ENCODE peak calls at places on chromosomes 7 and 10, in ten cellular contexts. E is PC-9, W is PC-3, C is astrocyte, G is MM.1S, R is mammary epithelial cell, Z is HCT116, A is DND-41, P is H9, U is GM23248. D is an unnamed sample. For H4K20me1, the result is how much of the 10 kb centered on the place peaks cover.

GRCh38 chr10:119543814-119544642 is 1.5 kb upstream of the RGS10 start:
- DNase-seq in A (no peak), C (peak), Z (no peak), U (peak), P (no peak), R (no peak), W (no peak), E (no peak), G (no peak), D (no peak)

GRCh38 chr7:20834656-20835055 is 48.0 kb upstream of the SP8 start:
- DNase-seq in U (peak), E (no peak), Z (no peak), W (peak), C (no peak), A (no peak), G (no peak), P (no peak), R (no peak), D (peak)

GRCh38 chr10:11854301-11854700 is 31.1 kb downstream of the PROSER2 start:
- DNase-seq in R (no peak), E (no peak), W (no peak), Z (no peak), A (no peak), G (no peak), P (no peak), C (no peak), U (no peak), D (no peak)

GRCh38 chr7:117759950-117760640 is 113.1 kb downstream of the CTTNBP2 start:
- DNase-seq in Z (no peak), A (no peak), W (no peak), R (no peak), C (peak), U (peak), E (no peak), P (no peak), G (no peak), D (no peak)

GRCh38 chr7:2015251-2015871 is 217.4 kb downstream of the MAD1L1 start:
- DNase-seq in P (peak), W (no peak), E (no peak), C (no peak), R (no peak), U (no peak), G (no peak), Z (no peak), A (no peak), D (no peak)

GRCh38 chr7:43764807-43765491 is 6.5 kb downstream of the BLVRA start:
- DNase-seq in G (no peak), E (peak), R (peak), W (peak), P (no peak), Z (no peak), U (peak), C (peak), A (no peak), D (no peak)

GRCh38 chr7:91424372-91424771 is 160.1 kb downstream of the FZD1 start:
- DNase-seq in P (peak), E (no peak), W (no peak), C (no peak), G (no peak), Z (no peak), R (no peak), A (no peak), U (no peak), D (peak)

GRCh38 chr7:143456992-143457793 is 13.9 kb downstream of the TAS2R60 start:
- DNase-seq in E (no peak), W (peak), P (no peak), G (no peak), R (no peak), U (peak), A (no peak), C (peak), Z (no peak), D (no peak)

GRCh38 chr7:142671506-142671905 is 77.8 kb upstream of the PRSS1 start:
- DNase-seq in P (no peak), E (no peak), C (no peak), A (no peak), Z (no peak), U (no peak), G (peak), W (no peak), R (no peak), D (no peak)

GRCh38 chr7:131600578-131600977 is 44.1 kb upstream of the PODXL start:
- DNase-seq in Z (no peak), C (peak), U (peak), R (no peak), W (no peak), P (no peak), E (no peak), A (no peak), G (no peak), D (no peak)

GRCh38 chr10:118764195-118764594 is 9.4 kb upstream of the CACUL1 start:
- DNase-seq in G (no peak), W (no peak), U (peak), A (no peak), P (no peak), E (no peak), R (no peak), C (no peak), Z (no peak), D (no peak)

GRCh38 chr10:91339729-91340128 is 70.4 kb upstream of the HECTD2 start:
- DNase-seq in A (peak), G (no peak), Z (no peak), U (no peak), E (no peak), C (no peak), W (no peak), R (no peak), P (no peak), D (no peak)

GRCh38 chr10:116098411-116099019 is 174.5 kb downstream of the GFRA1 start:
- DNase-seq in U (peak), C (no peak), W (no peak), R (no peak), G (no peak), P (no peak), E (no peak), A (no peak), Z (no peak), D (no peak)

GRCh38 chr10:28839600-28840007 is 162.3 kb downstream of the BAMBI start:
- DNase-seq in R (no peak), Z (peak), U (no peak), A (no peak), C (peak), E (no peak), P (no peak), G (no peak), W (no peak), D (no peak)

GRCh38 chr7:129950191-129950940 is 2.4 kb downstream of the UBE2H start:
- DNase-seq in A (no peak), U (peak), E (no peak), Z (no peak), C (no peak), G (peak), R (peak), W (no peak), P (no peak), D (peak)

GRCh38 chr10:72062341-72062740 is 26.0 kb downstream of the SPOCK2 start:
- DNase-seq in R (no peak), G (no peak), W (no peak), U (no peak), E (no peak), Z (no peak), C (no peak), A (no peak), P (no peak), D (no peak)

GRCh38 chr10:93465806-93466675 is 16.1 kb downstream of the MYOF start:
- DNase-seq in W (peak), A (no peak), G (no peak), R (peak), P (no peak), E (peak), C (peak), U (peak), Z (peak), D (no peak)

GRCh38 chr7:100773491-100773890 is 40.1 kb downstream of the ZAN start:
- DNase-seq in Z (no peak), P (no peak), U (no peak), C (no peak), G (no peak), A (no peak), W (no peak), R (no peak), E (no peak), D (no peak)

GRCh38 chr10:95480102-95480900 is 80.9 kb downstream of the SORBS1 start:
- DNase-seq in E (no peak), G (no peak), W (no peak), A (no peak), Z (no peak), R (no peak), C (no peak), U (peak), P (no peak), D (no peak)

GRCh38 chr10:87692956-87693484 is 33.3 kb downstream of the PAPSS2 start:
- DNase-seq in Z (no peak), A (no peak), P (no peak), E (no peak), W (no peak), R (no peak), G (no peak), C (no peak), U (no peak), D (no peak)

GRCh38 chr10:8095962-8096361 is 41.5 kb downstream of the GATA3 start:
- DNase-seq in C (no peak), G (no peak), P (no peak), E (no peak), A (peak), U (no peak), W (no peak), R (no peak), Z (no peak), D (no peak)

GRCh38 chr7:95491634-95492314 is 6.0 kb downstream of the ASB4 start:
- DNase-seq in A (no peak), E (peak), Z (peak), G (no peak), R (peak), C (peak), P (peak), W (peak), U (no peak), D (no peak)

GRCh38 chr7:9231683-9232082 is 798.3 kb downstream of the NXPH1 start:
- DNase-seq in P (no peak), U (no peak), E (no peak), R (no peak), Z (no peak), W (no peak), G (no peak), C (no peak), A (no peak), D (no peak)

GRCh38 chr7:4550117-4550516 is 132.0 kb upstream of the FOXK1 start:
- DNase-seq in E (no peak), C (no peak), Z (no peak), U (no peak), R (no peak), P (no peak), G (no peak), A (no peak), W (no peak), D (no peak)

GRCh38 chr7:125773113-125773800 is 843.6 kb upstream of the POT1 start:
- DNase-seq in E (no peak), R (no peak), P (peak), U (no peak), G (no peak), W (no peak), Z (no peak), A (no peak), C (no peak), D (no peak)

GRCh38 chr10:91162495-91163268 is 57.8 kb upstream of the PCGF5 start:
- DNase-seq in E (peak), U (peak), Z (no peak), A (peak), P (peak), R (peak), G (peak), W (peak), C (peak), D (peak)

GRCh38 chr10:91596821-91597396 is 36.0 kb downstream of the PPP1R3C start:
- DNase-seq in W (peak), Z (no peak), R (peak), U (peak), P (no peak), C (peak), G (no peak), A (no peak), E (no peak), D (no peak)

GRCh38 chr7:90825779-90826178 is 229.7 kb downstream of the CDK14 start:
- DNase-seq in U (peak), P (no peak), A (no peak), W (peak), R (peak), E (no peak), C (peak), Z (no peak), G (no peak), D (no peak)

GRCh38 chr10:35005868-35006267 is 84.3 kb downstream of the CUL2 start:
- DNase-seq in E (peak), Z (no peak), G (no peak), R (peak), P (no peak), A (no peak), U (peak), C (peak), W (peak), D (no peak)

GRCh38 chr10:60536529-60537114 is 146.9 kb upstream of the ANK3 start:
- DNase-seq in C (peak), E (no peak), Z (peak), A (no peak), U (peak), R (peak), P (no peak), G (no peak), W (peak), D (no peak)

GRCh38 chr7:147436718-147437117 is 1153.8 kb upstream of the C7orf33 start:
- DNase-seq in Z (no peak), C (no peak), W (no peak), E (no peak), P (no peak), R (no peak), U (no peak), G (no peak), A (no peak), D (no peak)

GRCh38 chr7:139995034-139995915 is 67.5 kb downstream of the PARP12 start:
- DNase-seq in G (no peak), Z (no peak), U (peak), W (peak), P (no peak), E (no peak), C (peak), R (no peak), A (no peak), D (no peak)

GRCh38 chr10:23322082-23322481 is 22.5 kb downstream of the C10orf67 start:
- DNase-seq in G (no peak), P (no peak), Z (no peak), E (no peak), A (no peak), U (no peak), R (no peak), W (no peak), C (no peak), D (no peak)

GRCh38 chr10:73647211-73647874 is 6.1 kb upstream of the MYOZ1 start:
- DNase-seq in P (peak), A (no peak), U (peak), Z (no peak), W (no peak), R (no peak), C (no peak), E (peak), G (no peak), D (no peak)

GRCh38 chr10:62075414-62075813 is 173.9 kb downstream of the ARID5B start:
- DNase-seq in C (no peak), A (no peak), G (no peak), R (no peak), E (no peak), W (no peak), Z (no peak), P (no peak), U (no peak), D (no peak)

DNA sequence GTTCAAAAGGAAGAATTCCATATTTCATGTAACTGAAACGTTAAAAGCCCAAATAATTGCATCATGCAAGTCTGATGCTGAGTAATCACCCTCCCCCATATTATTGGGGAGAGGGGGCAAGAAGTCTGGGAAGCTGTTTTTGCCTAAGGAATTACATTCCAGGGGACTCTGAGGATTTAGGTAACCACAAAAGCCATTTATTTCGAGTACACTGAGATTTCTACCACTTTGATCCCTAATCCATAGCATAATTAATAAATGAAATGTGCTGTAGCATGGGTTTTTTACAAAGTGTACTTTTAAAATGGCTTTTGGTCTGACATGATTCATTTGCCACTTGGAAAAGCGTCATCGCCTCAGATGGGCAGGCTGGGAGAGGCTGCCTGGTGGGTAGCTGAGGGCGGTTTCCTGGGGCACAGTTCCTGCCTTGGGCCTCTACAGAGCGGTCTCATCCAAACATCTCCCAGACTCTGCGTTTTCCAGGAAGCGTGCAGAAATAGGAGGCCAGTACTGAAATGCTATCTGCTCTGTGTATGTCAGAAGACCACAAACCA is 106.5 kb downstream of the TCF7L2 start:
- DNase-seq in A (no peak), W (no peak), R (peak), C (peak), G (no peak), Z (no peak), U (peak), E (no peak), P (no peak), D (no peak)
- H4K20me1 ChIP-seq in A (under half), W (under half), R (under half), C (under half), G (under half), Z (under half), U (under half), E (under half), P (under half), D (under half)

GRCh38 chr10:246431-246830 is 111.2 kb downstream of the ZMYND11 start:
- DNase-seq in W (no peak), C (no peak), E (no peak), G (no peak), P (no peak), Z (no peak), R (no peak), U (no peak), A (no peak), D (no peak)
- H4K20me1 ChIP-seq in W (under half), C (under half), E (under half), G (under half), P (under half), Z (under half), R (under half), U (under half), A (under half), D (under half)

GRCh38 chr10:125037145-125037544 is 95.2 kb downstream of the ZRANB1 start:
- DNase-seq in E (peak), R (peak), P (no peak), G (no peak), C (peak), W (peak), A (no peak), U (peak), Z (peak), D (no peak)
- H4K20me1 ChIP-seq in E (under half), R (under half), P (under half), G (under half), C (half or more), W (under half), A (under half), U (under half), Z (under half), D (under half)

GRCh38 chr7:553637-554111 is 34.0 kb upstream of the PDGFA start:
- DNase-seq in C (no peak), P (no peak), W (no peak), E (no peak), A (no peak), G (no peak), U (no peak), R (no peak), Z (no peak), D (no peak)
- H4K20me1 ChIP-seq in C (under half), P (under half), W (under half), E (under half), A (under half), G (under half), U (under half), R (under half), Z (under half), D (under half)

GRCh38 chr7:158531661-158532060 is 56.0 kb downstream of the PTPRN2 start:
- DNase-seq in C (no peak), A (no peak), Z (no peak), W (no peak), R (no peak), P (no peak), U (no peak), G (no peak), E (no peak), D (no peak)
- H4K20me1 ChIP-seq in C (under half), A (under half), Z (under half), W (under half), R (under half), P (under half), U (under half), G (under half), E (under half), D (under half)

GRCh38 chr10:131909014-131909808 is 8.4 kb downstream of the PPP2R2D start:
- DNase-seq in Z (no peak), G (no peak), A (no peak), P (no peak), W (peak), E (no peak), R (no peak), U (no peak), C (no peak), D (no peak)
- H4K20me1 ChIP-seq in Z (under half), G (under half), A (half or more), P (under half), W (half or more), E (under half), R (under half), U (under half), C (half or more), D (under half)

DNA sequence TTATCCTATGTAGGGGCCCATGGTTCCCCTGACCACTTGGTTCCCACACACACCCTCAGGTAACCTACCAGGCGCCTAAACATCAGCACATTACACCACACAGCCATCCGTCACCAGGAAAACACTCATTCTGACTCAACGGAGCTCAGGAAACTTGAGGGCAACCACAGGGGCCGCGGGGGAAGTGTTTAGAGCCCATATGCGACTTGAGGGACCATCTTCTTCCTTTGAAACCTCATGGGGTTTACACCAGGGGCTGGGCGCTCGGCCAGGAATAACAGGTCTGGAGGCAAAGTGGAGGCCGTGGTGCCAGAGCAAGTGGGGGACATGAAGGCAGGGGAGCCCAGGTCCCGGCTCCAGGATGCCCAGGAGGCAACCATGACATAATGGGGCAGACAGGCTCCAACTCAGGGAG is 1.5 kb downstream of the STX1A start:
- DNase-seq in R (peak), W (peak), G (no peak), A (peak), P (no peak), C (peak), Z (peak), E (peak), U (peak), D (peak)
- H4K20me1 ChIP-seq in R (under half), W (under half), G (under half), A (under half), P (under half), C (half or more), Z (under half), E (under half), U (under half), D (under half)

DNA sequence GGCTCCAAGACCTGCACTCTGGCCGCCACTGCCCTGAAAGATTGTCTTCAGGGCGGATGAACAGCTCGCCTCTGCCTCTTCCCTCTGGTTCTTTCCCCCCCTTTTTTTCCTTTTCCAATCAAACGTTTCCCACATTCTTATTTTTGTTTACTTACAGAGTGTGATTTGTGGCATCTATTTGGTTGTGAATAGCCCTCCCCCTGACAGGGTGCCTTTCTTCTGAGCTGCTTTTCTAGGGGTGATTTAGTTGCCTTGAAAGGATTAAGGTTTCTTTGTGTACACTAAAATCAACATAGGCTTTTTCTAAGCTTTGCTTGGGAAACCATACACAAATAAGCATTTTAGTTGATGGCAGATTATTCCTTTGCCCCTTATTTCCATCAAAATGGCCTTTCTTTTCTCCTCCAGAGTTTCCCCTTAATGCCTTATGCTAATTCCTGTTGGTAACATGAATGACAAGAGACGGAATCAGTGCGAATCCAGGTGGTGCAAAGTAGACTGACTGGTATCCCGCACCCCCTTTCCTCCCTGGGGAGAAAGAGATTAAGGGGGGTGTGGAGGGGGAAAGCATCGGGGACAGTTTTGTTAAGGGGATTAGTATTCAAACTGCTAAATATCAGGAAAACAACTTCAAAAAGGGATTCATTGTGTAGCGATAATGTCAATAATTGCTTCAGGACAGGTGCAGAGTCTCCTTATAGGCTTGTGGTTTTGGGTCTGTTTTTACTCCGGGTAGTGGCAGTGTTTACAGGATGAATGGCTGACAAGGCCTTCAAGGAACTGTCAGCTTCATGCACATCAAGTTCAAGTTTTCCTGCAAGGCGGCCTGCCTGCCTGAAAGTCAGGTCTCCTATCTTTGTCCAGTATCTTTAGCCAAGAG is 431.6 kb upstream of the GALNT17 start:
- DNase-seq in A (peak), W (no peak), Z (no peak), U (no peak), G (peak), C (no peak), E (no peak), R (no peak), P (peak), D (no peak)
- H4K20me1 ChIP-seq in A (half or more), W (under half), Z (under half), U (under half), G (under half), C (half or more), E (under half), R (under half), P (under half), D (under half)

D was measured in Karpas-422.